ENCODE peak calls at places on chromosomes 1 and 21, in eight cellular contexts. One of them, this sample, is unnamed.
A peak's percentile ranks its signal among the peaks of the same experiment; 100 is the strongest.

GRCh38 chr1:178571807-178572206 is 58.9 kb downstream of the TEX35 start:
- DNase-seq in breast epithelium: no peak
- DNase-seq in A549: no peak
- DNase-seq in AG04450: no peak
- DNase-seq in IMR-90: no peak
- DNase-seq in colonic mucosa: no peak
- DNase-seq in spleen: no peak
- DNase-seq in coronary artery: no peak
- DNase-seq in this sample: no peak

GRCh38 chr1:88768816-88769215 is 84.7 kb downstream of the PKN2 start:
- DNase-seq in AG04450: no peak
- DNase-seq in A549: no peak
- DNase-seq in colonic mucosa: no peak
- DNase-seq in coronary artery: no peak
- DNase-seq in breast epithelium: no peak
- DNase-seq in spleen: no peak
- DNase-seq in IMR-90: no peak
- DNase-seq in this sample: no peak

GRCh38 chr1:183282101-183282855 is 96.2 kb downstream of the LAMC2 start:
- DNase-seq in breast epithelium: no peak
- DNase-seq in colonic mucosa: no peak
- DNase-seq in coronary artery: peak; percentile 71
- DNase-seq in A549: no peak
- DNase-seq in AG04450: no peak
- DNase-seq in spleen: no peak
- DNase-seq in IMR-90: no peak
- DNase-seq in this sample: no peak

GRCh38 chr1:5425304-5425703 is 566.9 kb downstream of the NPHP4 start:
- DNase-seq in AG04450: no peak
- DNase-seq in colonic mucosa: no peak
- DNase-seq in breast epithelium: no peak
- DNase-seq in spleen: no peak
- DNase-seq in coronary artery: no peak
- DNase-seq in IMR-90: no peak
- DNase-seq in A549: no peak
- DNase-seq in this sample: no peak

GRCh38 chr1:182688436-182688835 is 4.0 kb upstream of the RGS8 start:
- DNase-seq in spleen: no peak
- DNase-seq in breast epithelium: no peak
- DNase-seq in colonic mucosa: no peak
- DNase-seq in coronary artery: no peak
- DNase-seq in A549: no peak
- DNase-seq in IMR-90: no peak
- DNase-seq in AG04450: no peak
- DNase-seq in this sample: no peak

GRCh38 chr1:155379180-155379876 is 58.6 kb downstream of the RUSC1 start:
- DNase-seq in breast epithelium: no peak
- DNase-seq in IMR-90: peak; percentile 74
- DNase-seq in colonic mucosa: no peak
- DNase-seq in spleen: no peak
- DNase-seq in A549: peak; percentile 4
- DNase-seq in coronary artery: no peak
- DNase-seq in AG04450: no peak
- DNase-seq in this sample: no peak

GRCh38 chr1:173573596-173573995 is 29.3 kb downstream of the SLC9C2 start:
- DNase-seq in spleen: no peak
- DNase-seq in coronary artery: no peak
- DNase-seq in A549: peak; percentile 48
- DNase-seq in IMR-90: no peak
- DNase-seq in colonic mucosa: no peak
- DNase-seq in AG04450: no peak
- DNase-seq in breast epithelium: no peak
- DNase-seq in this sample: no peak

GRCh38 chr1:19035356-19036048 is 79.0 kb upstream of the IFFO2 start:
- DNase-seq in breast epithelium: no peak
- DNase-seq in coronary artery: no peak
- DNase-seq in spleen: peak; percentile 48
- DNase-seq in colonic mucosa: no peak
- DNase-seq in A549: no peak
- DNase-seq in AG04450: no peak
- DNase-seq in IMR-90: no peak
- DNase-seq in this sample: no peak

GRCh38 chr1:40859017-40859416 is 3.1 kb downstream of the CITED4 start:
- DNase-seq in colonic mucosa: no peak
- DNase-seq in coronary artery: no peak
- DNase-seq in AG04450: no peak
- DNase-seq in breast epithelium: no peak
- DNase-seq in A549: no peak
- DNase-seq in spleen: no peak
- DNase-seq in IMR-90: no peak
- DNase-seq in this sample: no peak

GRCh38 chr1:103525607-103526507 is at the start of gene RNPC3:
- DNase-seq in IMR-90: peak; percentile 91
- DNase-seq in AG04450: peak; percentile 81
- DNase-seq in A549: peak; percentile 84
- DNase-seq in breast epithelium: peak; percentile 82
- DNase-seq in coronary artery: peak; percentile 91
- DNase-seq in spleen: peak; percentile 94
- DNase-seq in colonic mucosa: peak; percentile 90
- DNase-seq in this sample: peak; percentile 92

GRCh38 chr1:31681421-31681820 is 22.4 kb downstream of the COL16A1 start:
- DNase-seq in breast epithelium: no peak
- DNase-seq in coronary artery: no peak
- DNase-seq in spleen: no peak
- DNase-seq in colonic mucosa: no peak
- DNase-seq in IMR-90: no peak
- DNase-seq in A549: no peak
- DNase-seq in AG04450: no peak
- DNase-seq in this sample: no peak

GRCh38 chr1:9375912-9376311 is 83.2 kb downstream of the SPSB1 start:
- DNase-seq in coronary artery: peak; percentile 85
- DNase-seq in colonic mucosa: peak; percentile 33
- DNase-seq in A549: no peak
- DNase-seq in IMR-90: no peak
- DNase-seq in AG04450: no peak
- DNase-seq in breast epithelium: no peak
- DNase-seq in spleen: no peak
- DNase-seq in this sample: peak; percentile 87

GRCh38 chr1:208178091-208178529 is 66.1 kb downstream of the PLXNA2 start:
- DNase-seq in spleen: no peak
- DNase-seq in A549: no peak
- DNase-seq in coronary artery: no peak
- DNase-seq in IMR-90: no peak
- DNase-seq in breast epithelium: no peak
- DNase-seq in colonic mucosa: peak; percentile 67
- DNase-seq in AG04450: no peak
- DNase-seq in this sample: no peak

GRCh38 chr1:198837276-198838021 is 198.6 kb downstream of the PTPRC start:
- DNase-seq in coronary artery: no peak
- DNase-seq in A549: no peak
- DNase-seq in colonic mucosa: peak; percentile 49
- DNase-seq in IMR-90: no peak
- DNase-seq in spleen: no peak
- DNase-seq in AG04450: no peak
- DNase-seq in breast epithelium: no peak
- DNase-seq in this sample: no peak

DNA sequence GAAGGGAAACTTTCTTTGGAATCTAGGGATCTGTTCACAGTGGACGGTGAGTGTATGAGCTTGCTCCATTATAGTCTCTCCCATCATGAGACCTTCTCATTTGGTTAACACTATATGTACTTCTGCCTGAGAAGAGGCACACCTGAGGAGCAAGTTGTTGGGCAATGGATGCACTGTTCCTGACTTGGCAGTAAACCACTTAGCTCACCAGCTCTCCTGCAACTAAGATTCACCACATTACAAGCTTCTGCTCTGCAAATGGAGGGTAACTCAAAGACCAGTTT is 10.2 kb downstream of the MACF1 start:
- DNase-seq in spleen: no peak
- DNase-seq in A549: no peak
- DNase-seq in colonic mucosa: no peak
- DNase-seq in breast epithelium: no peak
- DNase-seq in coronary artery: no peak
- DNase-seq in IMR-90: no peak
- DNase-seq in AG04450: no peak
- DNase-seq in this sample: no peak
- H3K27ac ChIP-seq in spleen: peak overlapping the region; percentile 83
- H3K27ac ChIP-seq in A549: peak overlapping the region; percentile 14
- H3K27ac ChIP-seq in colonic mucosa: peak overlapping the region; percentile 16
- H3K27ac ChIP-seq in breast epithelium: peak overlapping the region; percentile 86
- H3K27ac ChIP-seq in coronary artery: peak overlapping the region; percentile 84
- H3K27ac ChIP-seq in IMR-90: no peak overlapping the region
- H3K27ac ChIP-seq in AG04450: peak overlapping the region; percentile 12
- H3K27ac ChIP-seq in this sample: peak overlapping the region; percentile 91

GRCh38 chr1:74197255-74197654 is 721 bp downstream of the LRRIQ3 start:
- DNase-seq in colonic mucosa: no peak
- DNase-seq in coronary artery: no peak
- DNase-seq in IMR-90: no peak
- DNase-seq in breast epithelium: no peak
- DNase-seq in AG04450: no peak
- DNase-seq in spleen: no peak
- DNase-seq in A549: no peak
- DNase-seq in this sample: no peak
- H3K4me3 ChIP-seq in colonic mucosa: no peak overlapping the region
- H3K4me3 ChIP-seq in coronary artery: peak overlapping the region; percentile 72
- H3K4me3 ChIP-seq in IMR-90: peak overlapping the region; percentile 64
- H3K4me3 ChIP-seq in breast epithelium: peak overlapping the region; percentile 67
- H3K4me3 ChIP-seq in AG04450: peak overlapping the region; percentile 86
- H3K4me3 ChIP-seq in spleen: peak overlapping the region; percentile 59
- H3K4me3 ChIP-seq in A549: peak overlapping the region; percentile 65
- H3K4me3 ChIP-seq in this sample: peak overlapping the region; percentile 44

DNA sequence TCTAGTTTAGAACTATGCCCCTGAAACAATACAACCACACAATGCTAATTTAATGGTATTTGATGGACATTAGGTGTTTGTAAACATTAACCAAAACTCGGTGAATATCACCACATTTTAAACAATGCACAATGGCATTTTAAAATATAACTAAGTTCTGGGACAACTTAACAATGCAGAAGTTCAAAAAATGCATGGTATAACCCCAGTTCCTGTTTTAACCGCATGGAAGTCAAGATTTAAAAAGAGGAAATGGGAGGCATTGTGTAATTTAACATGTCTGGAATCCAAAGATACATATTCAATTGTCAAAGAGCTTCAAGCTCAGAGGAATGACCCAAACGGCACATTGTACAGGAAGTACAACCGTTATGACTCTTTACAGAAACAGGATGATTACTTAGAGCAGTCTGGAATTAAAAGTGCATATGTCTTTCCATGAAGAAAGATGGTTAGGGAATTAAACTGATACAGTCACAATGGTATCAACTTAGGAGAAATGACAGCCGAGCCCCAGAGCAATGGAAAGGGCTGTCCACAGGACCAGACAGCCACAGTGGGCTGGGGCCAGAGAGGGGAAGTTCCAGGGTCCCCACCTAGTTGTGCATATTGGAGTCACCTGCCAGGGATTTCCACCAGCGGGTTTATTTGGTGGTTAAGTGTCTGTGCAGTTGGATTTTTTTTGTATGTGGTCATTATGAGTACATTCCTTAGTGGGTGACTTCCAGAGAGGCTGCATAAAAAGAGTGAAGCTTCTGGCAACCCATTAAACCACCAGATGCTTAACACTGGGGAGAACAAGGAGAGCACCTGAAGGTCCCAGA is 7.5 kb upstream of the PTTG1IP start:
- DNase-seq in AG04450: no peak
- DNase-seq in spleen: no peak
- DNase-seq in breast epithelium: no peak
- DNase-seq in colonic mucosa: no peak
- DNase-seq in coronary artery: no peak
- DNase-seq in IMR-90: peak; percentile 71
- DNase-seq in A549: no peak
- DNase-seq in this sample: peak; percentile 40
- H3K27ac ChIP-seq in AG04450: no peak overlapping the region
- H3K27ac ChIP-seq in spleen: peak overlapping the region; percentile 97
- H3K27ac ChIP-seq in breast epithelium: peak overlapping the region; percentile 48
- H3K27ac ChIP-seq in colonic mucosa: peak overlapping the region; percentile 7
- H3K27ac ChIP-seq in coronary artery: peak overlapping the region; percentile 69
- H3K27ac ChIP-seq in IMR-90: no peak overlapping the region
- H3K27ac ChIP-seq in A549: peak overlapping the region; percentile 43
- H3K27ac ChIP-seq in this sample: no peak overlapping the region

GRCh38 chr21:14620152-14620551 is 74.0 kb upstream of the SAMSN1 start:
- DNase-seq in colonic mucosa: no peak
- DNase-seq in IMR-90: no peak
- DNase-seq in spleen: no peak
- DNase-seq in breast epithelium: no peak
- DNase-seq in AG04450: no peak
- DNase-seq in A549: no peak
- DNase-seq in coronary artery: no peak
- DNase-seq in this sample: no peak

GRCh38 chr21:14617040-14617393 is 70.9 kb upstream of the SAMSN1 start:
- DNase-seq in spleen: no peak
- DNase-seq in A549: no peak
- DNase-seq in coronary artery: no peak
- DNase-seq in colonic mucosa: no peak
- DNase-seq in breast epithelium: no peak
- DNase-seq in IMR-90: no peak
- DNase-seq in AG04450: no peak
- DNase-seq in this sample: no peak

GRCh38 chr21:14616303-14617039 is 70.4 kb upstream of the SAMSN1 start:
- DNase-seq in breast epithelium: no peak
- DNase-seq in coronary artery: no peak
- DNase-seq in IMR-90: no peak
- DNase-seq in A549: no peak
- DNase-seq in AG04450: no peak
- DNase-seq in colonic mucosa: no peak
- DNase-seq in spleen: no peak
- DNase-seq in this sample: no peak

GRCh38 chr21:14614287-14614686 is 68.2 kb upstream of the SAMSN1 start:
- DNase-seq in IMR-90: no peak
- DNase-seq in breast epithelium: no peak
- DNase-seq in A549: no peak
- DNase-seq in coronary artery: no peak
- DNase-seq in spleen: no peak
- DNase-seq in colonic mucosa: no peak
- DNase-seq in AG04450: no peak
- DNase-seq in this sample: no peak

GRCh38 chr21:14617836-14618235 is 71.7 kb upstream of the SAMSN1 start:
- DNase-seq in colonic mucosa: no peak
- DNase-seq in IMR-90: no peak
- DNase-seq in spleen: no peak
- DNase-seq in coronary artery: no peak
- DNase-seq in breast epithelium: no peak
- DNase-seq in AG04450: no peak
- DNase-seq in A549: no peak
- DNase-seq in this sample: no peak
- H3K4me3 ChIP-seq in colonic mucosa: no peak overlapping the region
- H3K4me3 ChIP-seq in IMR-90: no peak overlapping the region
- H3K4me3 ChIP-seq in spleen: no peak overlapping the region
- H3K4me3 ChIP-seq in coronary artery: no peak overlapping the region
- H3K4me3 ChIP-seq in breast epithelium: no peak overlapping the region
- H3K4me3 ChIP-seq in AG04450: no peak overlapping the region
- H3K4me3 ChIP-seq in A549: no peak overlapping the region
- H3K4me3 ChIP-seq in this sample: no peak overlapping the region